ENCODE peak calls at places on chromosomes 11 and 22, in six cellular contexts. E is spleen, M is pancreas, U is heart right ventricle, T is lung, G is progenitor cell of endocrine pancreas. R is an unnamed sample.

GRCh38 chr11:100445231-100445735 is 241.8 kb upstream of the ARHGAP42 start:
- DNase-seq in E (no peak), M (no peak), U (no peak), T (no peak), G (no peak), R (no peak)

GRCh38 chr11:1222491-1223345 is at the start of gene MUC5B:
- DNase-seq in E (peak), M (peak), U (peak), T (no peak), G (no peak), R (no peak)

GRCh38 chr11:66705587-66706335 is 23.3 kb downstream of the SPTBN2 start:
- DNase-seq in E (no peak), M (no peak), U (no peak), T (no peak), G (no peak), R (no peak)

GRCh38 chr11:107916671-107917241 is 11.5 kb upstream of the RAB39A start:
- DNase-seq in E (no peak), M (no peak), U (no peak), T (no peak), G (peak), R (no peak)

GRCh38 chr22:45441158-45441557 is 27.7 kb downstream of the RIBC2 start:
- DNase-seq in E (no peak), M (no peak), U (peak), T (peak), G (peak), R (peak)

GRCh38 chr11:13595166-13595565 is 73.3 kb upstream of the FAR1 start:
- DNase-seq in E (no peak), M (no peak), U (no peak), T (no peak), G (no peak), R (no peak)

GRCh38 chr11:90764691-90765090 is 541.8 kb upstream of the CHORDC1 start:
- DNase-seq in E (no peak), M (no peak), U (no peak), T (no peak), G (no peak), R (no peak)

GRCh38 chr11:100715163-100715792 is 28.2 kb downstream of the ARHGAP42 start:
- DNase-seq in E (no peak), M (no peak), U (no peak), T (no peak), G (no peak), R (no peak)

GRCh38 chr22:50319503-50319951 is 7.3 kb downstream of the DENND6B start:
- DNase-seq in E (peak), M (peak), U (no peak), T (no peak), G (no peak), R (no peak)

GRCh38 chr11:110712643-110713468 is 619 bp upstream of the ARHGAP20 start:
- DNase-seq in E (no peak), M (no peak), U (no peak), T (peak), G (peak), R (no peak)

GRCh38 chr11:60939828-60940227 is 12.1 kb downstream of the SLC15A3 start:
- DNase-seq in E (no peak), M (no peak), U (no peak), T (no peak), G (no peak), R (no peak)

DNA sequence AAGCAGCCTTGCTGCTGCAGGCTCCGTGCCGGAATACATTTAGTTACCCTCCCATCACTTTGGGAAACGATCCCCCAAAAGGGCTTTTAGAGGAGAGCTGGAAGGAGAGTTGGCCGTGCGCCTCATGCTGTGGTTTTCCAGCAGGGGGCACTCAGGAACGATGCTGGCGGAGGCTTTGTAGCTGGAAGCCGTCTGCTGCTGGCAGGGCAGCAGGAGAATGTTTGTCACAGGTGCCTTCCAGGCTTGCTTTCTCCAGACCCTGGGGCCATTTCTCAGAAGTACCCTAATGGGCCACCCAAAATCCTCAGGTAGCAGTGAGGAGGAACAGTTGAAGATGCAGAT is 30.0 kb upstream of the CABP7 start:
- DNase-seq in E (peak), M (peak), U (peak), T (peak), G (peak), R (peak)
- TF ChIP-seq CTCF in E (peak), M (peak), U (peak), T (peak), G (peak), R (peak)

DNA sequence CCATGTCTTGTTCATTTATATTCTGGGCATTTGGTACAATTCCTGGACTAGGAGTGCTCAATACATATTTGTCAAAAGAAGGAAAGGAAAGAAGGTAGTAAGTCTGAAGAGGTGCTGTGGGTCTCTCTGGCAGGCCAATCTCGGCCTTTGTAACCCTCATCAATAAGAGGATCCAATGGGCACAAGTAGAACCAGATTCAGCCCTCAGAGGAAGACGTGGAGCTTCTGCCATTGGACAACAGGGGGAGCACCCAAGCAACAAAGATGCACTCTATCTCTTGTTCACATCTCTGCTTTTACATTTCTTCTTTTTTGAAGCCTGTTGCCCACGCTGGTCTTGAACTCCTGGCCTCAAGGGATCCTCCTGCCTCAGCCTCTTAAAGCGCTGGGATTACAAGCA is 2.2 kb upstream of the VPS11 start:
- DNase-seq in E (no peak), M (no peak), U (no peak), T (no peak), G (no peak), R (no peak)
- TF ChIP-seq CTCF in E (no peak), M (no peak), U (no peak), T (no peak), G (peak), R (no peak)

GRCh38 chr22:22401381-22401780 is 107.2 kb downstream of the ZNF280B start:
- DNase-seq in E (no peak), M (no peak), U (no peak), T (no peak), G (no peak), R (no peak)

GRCh38 chr22:22406445-22406844 is 102.1 kb downstream of the ZNF280B start:
- DNase-seq in E (no peak), M (no peak), U (no peak), T (no peak), G (no peak), R (no peak)

GRCh38 chr22:22404598-22405284 is 103.8 kb downstream of the ZNF280B start:
- DNase-seq in E (peak), M (no peak), U (no peak), T (no peak), G (no peak), R (no peak)

GRCh38 chr22:22403306-22403705 is 105.2 kb downstream of the ZNF280B start:
- DNase-seq in E (no peak), M (no peak), U (no peak), T (no peak), G (no peak), R (no peak)

GRCh38 chr22:22403771-22404170 is 104.8 kb downstream of the ZNF280B start:
- DNase-seq in E (no peak), M (no peak), U (no peak), T (no peak), G (no peak), R (no peak)
- TF ChIP-seq CTCF in E (no peak), M (no peak), U (no peak), T (no peak), G (no peak), R (no peak)

DNA sequence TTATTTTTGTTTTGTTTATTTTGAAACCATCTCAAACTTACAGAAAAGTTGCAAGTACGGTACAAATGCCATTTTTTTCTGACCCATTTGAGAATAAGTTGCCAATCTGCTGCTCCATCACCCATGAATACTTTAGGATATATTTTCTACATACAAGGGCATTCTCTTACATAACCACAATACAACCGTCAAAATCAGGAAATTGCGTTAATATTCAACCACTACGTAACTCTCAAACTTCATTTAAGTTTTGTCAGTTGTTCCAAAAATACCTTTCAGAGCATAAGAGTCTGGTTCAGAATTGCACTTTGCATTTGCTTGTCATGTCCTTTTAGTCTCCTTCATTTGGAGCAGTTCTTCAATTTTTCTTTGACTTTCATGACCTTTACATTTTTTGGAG is 194.3 kb upstream of the BDNF start:
- DNase-seq in E (no peak), M (no peak), U (no peak), T (no peak), G (no peak), R (no peak)
- TF ChIP-seq CTCF in E (no peak), M (no peak), U (no peak), T (no peak), G (no peak), R (no peak)

DNA sequence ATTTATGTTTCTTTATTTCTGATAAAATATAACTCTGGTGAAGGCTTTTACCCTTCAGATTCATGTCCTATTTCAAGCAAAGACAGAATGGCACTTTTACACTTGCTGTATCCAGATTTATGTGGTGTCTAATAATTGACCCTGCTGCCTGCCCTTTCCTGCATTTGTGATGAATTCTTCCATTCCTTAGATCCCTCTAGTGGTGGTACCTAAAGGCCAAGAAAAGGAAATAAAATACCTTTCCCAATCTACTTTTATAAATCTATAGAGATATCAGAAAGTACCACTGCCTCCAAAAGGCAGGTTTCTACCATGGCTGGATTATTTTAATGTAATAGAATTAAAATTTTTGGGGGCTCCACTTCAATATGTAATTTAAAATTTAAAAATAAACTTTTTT is 34.2 kb downstream of the CCDC81 start:
- DNase-seq in E (no peak), M (no peak), U (no peak), T (no peak), G (no peak), R (no peak)
- TF ChIP-seq CTCF in E (no peak), M (no peak), U (no peak), T (no peak), G (peak), R (no peak)

GRCh38 chr11:46983598-46983997 is 47.0 kb downstream of the CSTPP1 start:
- DNase-seq in E (no peak), M (no peak), U (no peak), T (no peak), G (no peak), R (no peak)
- TF ChIP-seq CTCF in E (no peak), M (no peak), U (no peak), T (no peak), G (no peak), R (no peak)

GRCh38 chr11:124943242-124943641 is 7.4 kb upstream of the HEPACAM start:
- DNase-seq in E (no peak), M (no peak), U (no peak), T (no peak), G (no peak), R (no peak)
- TF ChIP-seq CTCF in E (no peak), M (no peak), U (no peak), T (no peak), G (no peak), R (no peak)

GRCh38 chr11:127791844-127792243 is 791.3 kb upstream of the KIRREL3 start:
- DNase-seq in E (no peak), M (no peak), U (no peak), T (no peak), G (no peak), R (no peak)

DNA sequence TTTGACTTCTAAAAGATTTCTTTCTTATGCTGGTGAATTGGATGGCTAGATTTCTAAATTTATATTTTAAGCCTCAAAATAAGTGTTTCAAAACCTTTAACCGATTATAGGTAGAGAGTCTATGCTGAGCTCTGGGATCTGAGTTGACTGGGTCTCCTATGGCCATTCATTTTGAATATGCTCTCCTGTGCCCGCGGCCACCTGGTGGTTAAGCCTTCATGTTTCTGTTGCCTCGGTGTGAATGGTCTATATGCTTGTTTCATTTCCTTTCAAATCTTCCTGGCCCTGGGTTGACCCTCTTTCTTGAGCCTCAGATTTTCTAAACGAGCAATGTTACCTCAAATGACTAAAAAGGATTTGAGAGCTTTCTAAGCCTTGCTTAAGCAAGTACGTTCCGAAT is 789.3 kb upstream of the KIRREL3 start:
- DNase-seq in E (no peak), M (peak), U (no peak), T (no peak), G (no peak), R (no peak)
- TF ChIP-seq CTCF in E (no peak), M (no peak), U (no peak), T (no peak), G (peak), R (peak)

GRCh38 chr11:114115406-114116054 is 56.0 kb downstream of the ZBTB16 start:
- DNase-seq in E (no peak), M (no peak), U (no peak), T (no peak), G (no peak), R (no peak)
- TF ChIP-seq CTCF in E (no peak), M (no peak), U (no peak), T (no peak), G (peak), R (no peak)

GRCh38 chr11:28464252-28464867 is 356.2 kb downstream of the METTL15 start:
- DNase-seq in E (no peak), M (no peak), U (no peak), T (no peak), G (no peak), R (no peak)
- TF ChIP-seq CTCF in E (no peak), M (no peak), U (no peak), T (no peak), G (no peak), R (no peak)